ENCODE peak calls at places on chromosomes 2 and 18, in four cellular contexts. H is K562, P is GM12891, W is GM12878. D is an unnamed sample.
A peak's percentile ranks its signal among the peaks of the same experiment; 100 is the strongest.

GRCh38 chr2:60116167-60116870 is 437.1 kb downstream of the BCL11A start:
- DNase-seq in W (no peak), H (no peak), P (no peak), D (no peak)

GRCh38 chr2:177543007-177543760 is 150.6 kb downstream of the AGPS start:
- DNase-seq in W (no peak), H (no peak), P (no peak), D (no peak)

GRCh38 chr18:74310411-74310810 is 5.2 kb upstream of the C18orf63 start:
- DNase-seq in H (no peak), P (no peak), W (no peak), D (no peak)

GRCh38 chr2:180231015-180231414 is 223.9 kb upstream of the CWC22 start:
- DNase-seq in P (no peak), H (no peak), W (no peak), D (no peak)

GRCh38 chr2:157894694-157895450 is 18.7 kb upstream of the ACVR1 start:
- DNase-seq in H (no peak), W (no peak), P (no peak), D (no peak)

GRCh38 chr2:73566288-73566878 is 75.8 kb downstream of the NAT8 start:
- DNase-seq in H (no peak), P (no peak), W (no peak), D (no peak)

GRCh38 chr2:58560531-58560930 is 319.4 kb upstream of the FANCL start:
- DNase-seq in W (no peak), P (no peak), H (no peak), D (no peak)

GRCh38 chr2:237929979-237930378 is 36.8 kb upstream of the UBE2F start:
- DNase-seq in P (no peak), H (no peak), W (no peak), D (no peak)

GRCh38 chr2:166314022-166314759 is 61.6 kb downstream of the SCN9A start:
- DNase-seq in H (no peak), P (no peak), W (no peak), D (no peak)

GRCh38 chr2:168545439-168546082 is 89.5 kb downstream of the CERS6 start:
- DNase-seq in P (no peak), W (no peak), H (no peak), D (no peak)

GRCh38 chr2:86632672-86633071 is 9.0 kb upstream of the RNF103 start:
- DNase-seq in P (no peak), H (no peak), W (no peak), D (no peak)

GRCh38 chr2:238655974-238656722 is 191.7 kb upstream of the TWIST2 start:
- DNase-seq in W (no peak), H (no peak), P (no peak), D (no peak)

GRCh38 chr2:136175466-136175865 is 57.5 kb upstream of the CXCR4 start:
- DNase-seq in H (no peak), W (no peak), P (no peak), D (no peak)

GRCh38 chr18:60174832-60175231 is 197.7 kb downstream of the MC4R start:
- DNase-seq in W (no peak), P (no peak), H (no peak), D (no peak)

GRCh38 chr2:102345329-102345920 is 10.2 kb upstream of the IL18R1 start:
- DNase-seq in W (no peak), H (no peak), P (no peak), D (no peak)
- TF ChIP-seq POLR2A in W (no peak), H (no peak), P (no peak), D (no peak)

GRCh38 chr2:222959358-222959757 is 92.6 kb upstream of the KCNE4 start:
- DNase-seq in W (no peak), H (no peak), P (no peak), D (no peak)
- TF ChIP-seq TAF1 in W (no peak), H (no peak), P (no peak), D (no peak)

GRCh38 chr2:105741617-105742016 is 3.1 kb upstream of the NCK2 start:
- DNase-seq in W (no peak), H (no peak), P (no peak), D (no peak)

GRCh38 chr2:105744909-105745853 is at the start of gene NCK2:
- DNase-seq in H (peak; percentile 66), W (no peak), P (peak; percentile 28), D (peak; percentile 38)

GRCh38 chr2:105747254-105747909 is 2.7 kb downstream of the NCK2 start:
- DNase-seq in P (no peak), H (no peak), W (no peak), D (no peak)

GRCh38 chr2:105746177-105747080 is 1.7 kb downstream of the NCK2 start:
- DNase-seq in P (peak; percentile 56), H (peak; percentile 47), W (peak; percentile 69), D (peak; percentile 56)

GRCh38 chr2:105744091-105744908 is 412 bp upstream of the NCK2 start:
- DNase-seq in P (peak; percentile 73), W (no peak), H (peak; percentile 93), D (peak; percentile 80)
- TF ChIP-seq POLR2AphosphoS5 in P (no peak), W (no peak), H (no peak), D (no peak)

DNA sequence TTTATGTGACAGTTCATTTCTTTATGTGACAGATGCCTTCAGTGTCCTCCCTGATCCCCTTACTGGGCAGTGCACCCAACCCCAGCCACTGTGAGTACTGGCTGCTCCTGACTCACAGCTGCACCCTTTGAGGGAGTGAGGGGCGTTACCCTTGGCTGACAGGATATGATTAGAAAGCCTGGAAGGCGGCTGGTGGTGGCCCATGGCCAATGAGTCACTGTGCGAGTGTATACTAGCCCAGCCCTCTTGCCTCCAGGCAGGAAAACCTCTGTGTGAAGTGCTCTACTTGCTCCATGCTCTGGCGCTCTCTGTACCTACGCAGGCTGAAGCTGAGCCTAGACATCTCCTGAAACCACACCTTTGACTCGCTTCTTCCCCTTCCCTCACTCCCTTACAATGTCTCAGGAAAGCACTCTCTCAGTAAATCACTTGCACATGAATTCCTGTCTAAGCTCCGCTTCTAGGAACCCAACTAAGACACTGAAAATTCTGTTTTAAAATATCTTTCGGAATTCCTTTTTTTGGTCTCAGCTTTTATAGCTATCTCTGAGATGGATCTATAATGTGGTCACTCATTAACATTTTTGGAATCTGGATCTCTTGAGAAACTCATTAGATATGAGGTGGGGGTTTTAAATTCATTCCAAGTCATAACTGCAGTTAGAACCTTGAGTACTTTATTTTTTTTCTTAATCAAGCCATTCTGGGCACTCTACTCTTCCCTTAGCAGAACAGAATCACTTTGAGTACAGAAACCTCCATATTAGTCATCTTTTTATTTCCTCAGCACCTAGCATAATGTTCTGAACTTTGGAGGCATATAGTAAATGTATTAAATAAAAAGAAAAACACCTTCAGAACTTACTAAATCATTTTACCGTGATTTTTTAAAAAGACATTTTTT is 25.3 kb upstream of the STAM2 start:
- DNase-seq in P (no peak), W (no peak), H (peak; percentile 66), D (no peak)
- TF ChIP-seq POLR2A in P (no peak), W (no peak), H (no peak), D (no peak)

D was measured in GM12892.